ENCODE peak calls at places on chromosomes 12 and 14, in five cellular contexts. L, E, G, Z and C are unnamed samples. For H3K9me3, the result is how much of the 10 kb centered on the place peaks cover.

GRCh38 chr12:66573605-66574004 is 105.3 kb downstream of the GRIP1 start:
- DNase-seq in L (no peak), E (no peak), G (no peak), Z (no peak), C (no peak)

GRCh38 chr12:28172434-28173030 is 17.7 kb upstream of the CCDC91 start:
- DNase-seq in L (peak), E (no peak), G (no peak), Z (peak), C (peak)

GRCh38 chr14:23068792-23069412 is 11.6 kb upstream of the CDH24 start:
- DNase-seq in L (peak), E (peak), G (peak), Z (peak), C (peak)

GRCh38 chr12:83763425-83763824 is 1076.7 kb downstream of the TMTC2 start:
- DNase-seq in L (no peak), E (no peak), G (no peak), Z (no peak), C (no peak)

GRCh38 chr12:53065975-53066593 is 13.1 kb downstream of the SPRYD3 start:
- DNase-seq in L (peak), E (peak), G (peak), Z (peak), C (peak)

GRCh38 chr14:94517641-94518257 is 8.5 kb upstream of the SERPINA12 start:
- DNase-seq in L (no peak), E (no peak), G (no peak), Z (no peak), C (no peak)

GRCh38 chr14:46653031-46653775 is 1.6 kb upstream of the RPL10L start:
- DNase-seq in L (no peak), E (no peak), G (no peak), Z (no peak), C (no peak)

GRCh38 chr12:8648598-8649205 is 13.9 kb downstream of the MFAP5 start:
- DNase-seq in L (no peak), E (no peak), G (no peak), Z (no peak), C (no peak)

GRCh38 chr12:1838223-1838993 is 18.0 kb downstream of the LRTM2 start:
- DNase-seq in L (no peak), E (no peak), G (no peak), Z (no peak), C (no peak)

GRCh38 chr14:76922599-76922998 is 96.4 kb downstream of the LRRC74A start:
- DNase-seq in L (no peak), E (no peak), G (no peak), Z (no peak), C (no peak)

GRCh38 chr12:82357340-82357739 is 847 bp downstream of the CCDC59 start:
- DNase-seq in L (no peak), E (no peak), G (no peak), Z (no peak), C (no peak)

GRCh38 chr12:49537709-49538601 is 875 bp upstream of the KCNH3 start:
- DNase-seq in L (peak), E (no peak), G (no peak), Z (peak), C (no peak)

GRCh38 chr12:92028039-92028709 is 117.5 kb downstream of the BTG1 start:
- DNase-seq in L (no peak), E (no peak), G (no peak), Z (no peak), C (no peak)

GRCh38 chr12:101653503-101653902 is 43.9 kb upstream of the CHPT1 start:
- DNase-seq in L (no peak), E (no peak), G (no peak), Z (no peak), C (no peak)

GRCh38 chr12:28026701-28027100 is 54.2 kb upstream of the PTHLH start:
- DNase-seq in L (no peak), E (no peak), G (no peak), Z (no peak), C (no peak)

GRCh38 chr14:36975834-36976233 is 196.6 kb downstream of the SLC25A21 start:
- DNase-seq in L (no peak), E (no peak), G (no peak), Z (no peak), C (no peak)

GRCh38 chr12:98698603-98699463 is 53.7 kb downstream of the APAF1 start:
- DNase-seq in L (peak), E (peak), G (peak), Z (peak), C (peak)

GRCh38 chr12:117564885-117565284 is 203.5 kb upstream of the NOS1 start:
- DNase-seq in L (no peak), E (no peak), G (no peak), Z (no peak), C (no peak)

GRCh38 chr14:74502236-74503019 is 8.9 kb downstream of the ISCA2 start:
- DNase-seq in L (peak), E (peak), G (no peak), Z (peak), C (no peak)

GRCh38 chr14:67680121-67680602 is 5.7 kb upstream of the VTI1B start:
- DNase-seq in L (no peak), E (no peak), G (no peak), Z (peak), C (no peak)

GRCh38 chr12:21577516-21577915 is 27.1 kb downstream of the GYS2 start:
- DNase-seq in L (no peak), E (no peak), G (no peak), Z (no peak), C (no peak)

GRCh38 chr14:49852351-49853157 is at the start of gene NEMF:
- DNase-seq in L (peak), E (peak), G (peak), Z (peak), C (peak)
- TF ChIP-seq POLR2A in L (peak), E (peak), G (peak), Z (peak), C (peak)

GRCh38 chr12:51028126-51028810 is 2.1 kb upstream of the SLC11A2 start:
- DNase-seq in L (peak), E (no peak), G (no peak), Z (peak), C (peak)
- H3K4me3 ChIP-seq in L (peak), E (no peak), G (no peak), Z (no peak), C (no peak)

GRCh38 chr14:105647784-105648608 is 121.6 kb downstream of the TMEM121 start:
- DNase-seq in L (no peak), E (no peak), G (no peak), Z (no peak), C (no peak)
- H3K9me3 ChIP-seq in L (under half), E (under half), G (under half), Z (under half), C (under half)

GRCh38 chr12:30754750-30755394 is at the start of gene CAPRIN2:
- DNase-seq in L (peak), E (peak), G (peak), Z (peak), C (peak)
- TF ChIP-seq POLR2A in L (peak), E (peak), G (peak), Z (peak), C (peak)

GRCh38 chr12:108783446-108783845 is 52.1 kb upstream of the CORO1C start:
- DNase-seq in L (no peak), E (no peak), G (no peak), Z (peak), C (no peak)
- H3K4me3 ChIP-seq in L (no peak), E (no peak), G (no peak), Z (no peak), C (no peak)

DNA sequence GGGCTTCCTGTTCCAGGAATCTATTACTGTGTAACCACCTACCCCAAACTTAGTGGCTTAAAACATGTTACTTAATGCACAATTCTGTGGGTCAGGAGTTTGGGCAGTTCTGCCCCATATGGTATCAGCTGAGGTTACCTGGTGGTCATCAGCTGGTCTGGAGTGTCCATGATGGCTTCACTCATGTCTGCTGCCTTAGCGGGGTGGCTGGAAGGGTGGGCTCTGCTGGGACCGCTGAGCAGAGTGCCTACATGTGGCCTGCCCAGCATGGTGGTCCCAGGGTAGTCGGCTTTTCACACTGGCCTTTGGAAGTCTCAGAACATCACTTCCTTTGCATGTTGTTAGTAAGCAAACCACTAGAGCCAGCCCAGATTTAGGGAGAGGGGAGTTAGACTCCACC is 53.9 kb downstream of the PELI2 start:
- DNase-seq in L (no peak), E (no peak), G (no peak), Z (no peak), C (no peak)
- H3K9me3 ChIP-seq in L (under half), E (under half), G (under half), Z (under half), C (under half)